ENCODE peak calls at places on chromosomes 1 and 21, in seven cellular contexts. W is neuronal stem cell; R is dermis blood vessel endothelial cell; O is right atrium auricular region; Q is lower lobe of right lung; T is activated CD4-positive, alpha-beta T cell treated with anti-CD3 and anti-CD28 coated beads for 48 hours; D is HFFc6. U is an unnamed sample.

GRCh38 chr1:64921761-64922160 is 44.6 kb downstream of the JAK1 start:
- DNase-seq in W (no peak), R (peak), O (no peak), Q (no peak), T (no peak), D (no peak), U (no peak)

GRCh38 chr21:37502947-37503346 is 136.4 kb downstream of the DYRK1A start:
- DNase-seq in W (no peak), R (no peak), O (no peak), Q (no peak), T (no peak), D (no peak), U (no peak)

GRCh38 chr1:8420318-8420717 is 102.4 kb downstream of the SLC45A1 start:
- DNase-seq in W (no peak), R (no peak), O (no peak), Q (no peak), T (no peak), D (no peak), U (no peak)

GRCh38 chr1:225777058-225777582 is 506 bp upstream of the SRP9 start:
- DNase-seq in W (no peak), R (no peak), O (no peak), Q (no peak), T (peak), D (no peak), U (no peak)

GRCh38 chr1:21089299-21089698 is 87.4 kb downstream of the EIF4G3 start:
- DNase-seq in W (no peak), R (no peak), O (no peak), Q (no peak), T (no peak), D (no peak), U (no peak)

GRCh38 chr1:222048030-222048632 is 306.2 kb upstream of the DUSP10 start:
- DNase-seq in W (no peak), R (no peak), O (no peak), Q (no peak), T (no peak), D (peak), U (no peak)

GRCh38 chr1:35587736-35588135 is 14.6 kb downstream of the TFAP2E start:
- DNase-seq in W (no peak), R (no peak), O (no peak), Q (no peak), T (no peak), D (no peak), U (no peak)

GRCh38 chr21:41706678-41707077 is 60.2 kb downstream of the RIPK4 start:
- DNase-seq in W (no peak), R (peak), O (no peak), Q (no peak), T (peak), D (no peak), U (peak)

GRCh38 chr1:94743866-94744265 is 76.3 kb upstream of the SLC44A3 start:
- DNase-seq in W (no peak), R (no peak), O (no peak), Q (no peak), T (no peak), D (no peak), U (no peak)

GRCh38 chr1:67642694-67643093 is 42.3 kb upstream of the GADD45A start:
- DNase-seq in W (peak), R (peak), O (no peak), Q (no peak), T (no peak), D (no peak), U (peak)

GRCh38 chr1:200042119-200042436 is 14.6 kb downstream of the NR5A2 start:
- DNase-seq in W (peak), R (no peak), O (no peak), Q (no peak), T (no peak), D (no peak), U (no peak)